ENCODE peak calls at places on chromosomes 16 and 17, in seven cellular contexts. One of them, this sample, is unnamed.

GRCh38 chr16:70665113-70665694 is 18.8 kb downstream of the IL34 start:
- DNase-seq in OCI-LY7: no peak
- DNase-seq in mammary epithelial cell: no peak
- DNase-seq in ovary: no peak
- DNase-seq in psoas muscle: no peak
- DNase-seq in IMR-90: no peak
- DNase-seq in mesendoderm: no peak
- DNase-seq in this sample: peak; percentile 51

GRCh38 chr17:73278049-73278464 is 16.4 kb upstream of the CPSF4L start:
- DNase-seq in OCI-LY7: no peak
- DNase-seq in psoas muscle: no peak
- DNase-seq in mammary epithelial cell: no peak
- DNase-seq in IMR-90: no peak
- DNase-seq in mesendoderm: no peak
- DNase-seq in ovary: no peak
- DNase-seq in this sample: no peak

GRCh38 chr16:67825119-67825518 is 17.0 kb upstream of the THAP11 start:
- DNase-seq in OCI-LY7: no peak
- DNase-seq in IMR-90: no peak
- DNase-seq in ovary: no peak
- DNase-seq in psoas muscle: no peak
- DNase-seq in mammary epithelial cell: no peak
- DNase-seq in mesendoderm: peak; percentile 21
- DNase-seq in this sample: no peak

GRCh38 chr17:36675786-36676185 is 74.4 kb downstream of the MRM1 start:
- DNase-seq in mammary epithelial cell: no peak
- DNase-seq in OCI-LY7: no peak
- DNase-seq in ovary: no peak
- DNase-seq in mesendoderm: no peak
- DNase-seq in IMR-90: no peak
- DNase-seq in psoas muscle: no peak
- DNase-seq in this sample: no peak

GRCh38 chr17:78341559-78342437 is 18.1 kb downstream of the SOCS3 start:
- DNase-seq in ovary: peak; percentile 79
- DNase-seq in IMR-90: peak; percentile 74
- DNase-seq in psoas muscle: peak; percentile 89
- DNase-seq in mammary epithelial cell: peak; percentile 65
- DNase-seq in mesendoderm: peak; percentile 87
- DNase-seq in OCI-LY7: no peak
- DNase-seq in this sample: peak; percentile 95

GRCh38 chr17:38896373-38896954 is 26.6 kb downstream of the LASP1 start:
- DNase-seq in mammary epithelial cell: no peak
- DNase-seq in ovary: no peak
- DNase-seq in IMR-90: peak; percentile 22
- DNase-seq in mesendoderm: peak; percentile 82
- DNase-seq in psoas muscle: no peak
- DNase-seq in OCI-LY7: no peak
- DNase-seq in this sample: no peak

GRCh38 chr17:81246343-81246670 is 7.2 kb downstream of the NDUFAF8 start:
- DNase-seq in OCI-LY7: no peak
- DNase-seq in mammary epithelial cell: no peak
- DNase-seq in ovary: no peak
- DNase-seq in mesendoderm: no peak
- DNase-seq in psoas muscle: peak; percentile 46
- DNase-seq in IMR-90: no peak
- DNase-seq in this sample: peak; percentile 44

GRCh38 chr16:83344014-83344413 is 463.8 kb upstream of the HSBP1 start:
- DNase-seq in OCI-LY7: no peak
- DNase-seq in mesendoderm: no peak
- DNase-seq in mammary epithelial cell: peak; percentile 40
- DNase-seq in psoas muscle: no peak
- DNase-seq in ovary: no peak
- DNase-seq in IMR-90: peak; percentile 89
- DNase-seq in this sample: no peak

GRCh38 chr17:21460358-21460757 is 84.2 kb downstream of the KCNJ12 start:
- DNase-seq in IMR-90: peak; percentile 17
- DNase-seq in mammary epithelial cell: no peak
- DNase-seq in psoas muscle: no peak
- DNase-seq in mesendoderm: no peak
- DNase-seq in OCI-LY7: no peak
- DNase-seq in ovary: no peak
- DNase-seq in this sample: no peak

DNA sequence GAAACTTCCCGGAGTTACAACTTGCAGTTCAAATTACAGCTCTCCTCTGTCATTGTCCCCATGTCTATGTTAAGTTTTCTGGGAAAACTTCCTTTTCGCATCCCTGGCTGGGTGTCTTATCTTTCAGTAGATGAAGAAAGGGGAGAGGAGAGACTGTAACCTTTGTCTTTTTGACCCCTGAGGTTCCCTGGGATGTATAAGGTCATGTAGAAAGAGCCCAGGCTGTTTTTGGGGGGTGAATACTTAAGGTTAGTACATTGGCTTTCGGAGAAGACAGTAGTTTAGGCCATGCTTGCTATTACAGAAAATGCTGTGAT is 31.1 kb downstream of the HS3ST3B1 start:
- DNase-seq in mammary epithelial cell: no peak
- DNase-seq in OCI-LY7: no peak
- DNase-seq in IMR-90: no peak
- DNase-seq in ovary: no peak
- DNase-seq in psoas muscle: no peak
- DNase-seq in mesendoderm: no peak
- DNase-seq in this sample: no peak
- H3K4me1 ChIP-seq in mammary epithelial cell: no peaks in the 10 kb centered on the region
- H3K4me1 ChIP-seq in OCI-LY7: peaks cover 7% of the 10 kb centered on the region
- H3K4me1 ChIP-seq in IMR-90: peaks cover 4% of the 10 kb centered on the region
- H3K4me1 ChIP-seq in ovary: peaks cover 4% of the 10 kb centered on the region
- H3K4me1 ChIP-seq in psoas muscle: no peaks in the 10 kb centered on the region
- H3K4me1 ChIP-seq in mesendoderm: peaks cover 14% of the 10 kb centered on the region
- H3K4me1 ChIP-seq in this sample: no peaks in the 10 kb centered on the region

GRCh38 chr16:11538880-11539279 is 47.8 kb downstream of the LITAF start:
- DNase-seq in OCI-LY7: no peak
- DNase-seq in psoas muscle: no peak
- DNase-seq in ovary: no peak
- DNase-seq in mammary epithelial cell: no peak
- DNase-seq in IMR-90: no peak
- DNase-seq in mesendoderm: no peak
- DNase-seq in this sample: no peak
- H3K36me3 ChIP-seq in OCI-LY7: no peaks in the 10 kb centered on the region
- H3K36me3 ChIP-seq in psoas muscle: no peaks in the 10 kb centered on the region
- H3K36me3 ChIP-seq in ovary: no peaks in the 10 kb centered on the region
- H3K36me3 ChIP-seq in mammary epithelial cell: no peaks in the 10 kb centered on the region
- H3K36me3 ChIP-seq in IMR-90: no peaks in the 10 kb centered on the region
- H3K36me3 ChIP-seq in mesendoderm: no peaks in the 10 kb centered on the region
- H3K36me3 ChIP-seq in this sample: no peaks in the 10 kb centered on the region

GRCh38 chr17:77331161-77331864 is 190.5 kb downstream of the SEC14L1 start:
- DNase-seq in ovary: peak; percentile 89
- DNase-seq in psoas muscle: peak; percentile 96
- DNase-seq in IMR-90: peak; percentile 87
- DNase-seq in mesendoderm: peak; percentile 87
- DNase-seq in OCI-LY7: peak; percentile 98
- DNase-seq in mammary epithelial cell: peak; percentile 74
- DNase-seq in this sample: peak; percentile 98
- H3K4me3 ChIP-seq in ovary: peak overlapping the region; percentile 14
- H3K4me3 ChIP-seq in psoas muscle: peak overlapping the region; percentile 39
- H3K4me3 ChIP-seq in IMR-90: no peak overlapping the region
- H3K4me3 ChIP-seq in mesendoderm: no peak overlapping the region
- H3K4me3 ChIP-seq in OCI-LY7: peak overlapping the region; percentile 62
- H3K4me3 ChIP-seq in mammary epithelial cell: no peak overlapping the region
- H3K4me3 ChIP-seq in this sample: no peak overlapping the region

DNA sequence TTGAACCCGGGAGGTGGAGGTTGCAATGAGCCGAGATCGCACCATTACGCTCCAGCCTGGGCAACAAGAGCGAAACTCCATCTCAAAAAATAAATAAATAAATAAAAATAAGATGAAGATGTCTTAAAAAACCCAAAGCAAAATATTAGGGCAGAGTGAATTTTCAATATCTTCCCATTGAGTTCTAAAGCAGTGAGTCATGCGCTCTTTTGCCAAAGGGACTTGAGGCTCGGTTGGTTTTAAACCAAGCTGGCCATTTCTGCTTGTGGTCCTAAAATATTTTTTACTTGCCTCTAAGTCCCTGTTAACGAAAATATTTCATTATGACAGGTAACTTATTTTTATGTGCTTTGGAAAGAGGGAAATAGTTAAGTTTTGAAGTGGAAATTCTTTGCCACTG is 4.7 kb downstream of the PAFAH1B1 start:
- DNase-seq in mammary epithelial cell: peak; percentile 33
- DNase-seq in ovary: no peak
- DNase-seq in OCI-LY7: no peak
- DNase-seq in mesendoderm: no peak
- DNase-seq in IMR-90: peak; percentile 70
- DNase-seq in psoas muscle: no peak
- DNase-seq in this sample: no peak
- H3K4me1 ChIP-seq in mammary epithelial cell: peaks cover 5% of the 10 kb centered on the region
- H3K4me1 ChIP-seq in ovary: peaks cover 4% of the 10 kb centered on the region
- H3K4me1 ChIP-seq in OCI-LY7: peaks cover 25% of the 10 kb centered on the region
- H3K4me1 ChIP-seq in mesendoderm: no peaks in the 10 kb centered on the region
- H3K4me1 ChIP-seq in IMR-90: peaks cover 4% of the 10 kb centered on the region
- H3K4me1 ChIP-seq in psoas muscle: peaks cover 65% of the 10 kb centered on the region
- H3K4me1 ChIP-seq in this sample: peaks cover 79% of the 10 kb centered on the region

DNA sequence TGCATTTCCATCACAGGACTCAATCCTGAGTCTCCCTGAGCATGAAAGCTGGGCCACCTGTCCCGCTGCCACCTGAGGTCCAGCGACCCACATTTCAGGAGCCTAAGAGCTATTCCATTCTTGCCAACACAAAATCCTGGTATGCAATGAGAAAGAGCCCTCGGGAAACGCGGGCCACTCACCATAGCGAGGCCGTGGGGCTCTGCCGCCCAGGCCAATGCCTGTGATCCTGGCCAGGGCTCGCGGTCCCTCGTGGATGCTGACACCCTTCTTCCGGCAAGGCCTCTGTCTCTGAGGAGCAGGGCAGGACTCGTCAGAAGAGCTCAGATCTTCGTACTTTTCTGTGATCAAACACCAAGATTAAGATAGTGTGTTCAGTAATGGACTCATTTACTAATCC is 11.6 kb downstream of the NUDT16L1 start:
- DNase-seq in OCI-LY7: no peak
- DNase-seq in mesendoderm: no peak
- DNase-seq in IMR-90: no peak
- DNase-seq in ovary: no peak
- DNase-seq in psoas muscle: peak; percentile 32
- DNase-seq in mammary epithelial cell: no peak
- DNase-seq in this sample: peak; percentile 54
- H3K36me3 ChIP-seq in OCI-LY7: peaks cover 39% of the 10 kb centered on the region
- H3K36me3 ChIP-seq in mesendoderm: peaks cover 6% of the 10 kb centered on the region
- H3K36me3 ChIP-seq in IMR-90: peaks cover 43% of the 10 kb centered on the region
- H3K36me3 ChIP-seq in ovary: no peaks in the 10 kb centered on the region
- H3K36me3 ChIP-seq in psoas muscle: peaks cover 7% of the 10 kb centered on the region
- H3K36me3 ChIP-seq in mammary epithelial cell: no peaks in the 10 kb centered on the region
- H3K36me3 ChIP-seq in this sample: peaks cover 73% of the 10 kb centered on the region

GRCh38 chr17:2856727-2857126 is 60.5 kb downstream of the RAP1GAP2 start:
- DNase-seq in psoas muscle: no peak
- DNase-seq in OCI-LY7: no peak
- DNase-seq in mesendoderm: no peak
- DNase-seq in mammary epithelial cell: no peak
- DNase-seq in IMR-90: no peak
- DNase-seq in ovary: no peak
- DNase-seq in this sample: no peak

GRCh38 chr17:2854662-2855061 is 58.4 kb downstream of the RAP1GAP2 start:
- DNase-seq in mesendoderm: no peak
- DNase-seq in OCI-LY7: peak; percentile 38
- DNase-seq in ovary: no peak
- DNase-seq in mammary epithelial cell: peak; percentile 11
- DNase-seq in psoas muscle: no peak
- DNase-seq in IMR-90: no peak
- DNase-seq in this sample: no peak

GRCh38 chr17:2853722-2854580 is 57.7 kb downstream of the RAP1GAP2 start:
- DNase-seq in IMR-90: no peak
- DNase-seq in mesendoderm: peak; percentile 62
- DNase-seq in psoas muscle: no peak
- DNase-seq in OCI-LY7: peak; percentile 62
- DNase-seq in ovary: no peak
- DNase-seq in mammary epithelial cell: peak; percentile 43
- DNase-seq in this sample: no peak

GRCh38 chr17:2853111-2853721 is 57.0 kb downstream of the RAP1GAP2 start:
- DNase-seq in ovary: peak; percentile 19
- DNase-seq in mesendoderm: peak; percentile 87
- DNase-seq in psoas muscle: peak; percentile 68
- DNase-seq in OCI-LY7: peak; percentile 35
- DNase-seq in mammary epithelial cell: peak; percentile 60
- DNase-seq in IMR-90: peak; percentile 49
- DNase-seq in this sample: peak; percentile 45

DNA sequence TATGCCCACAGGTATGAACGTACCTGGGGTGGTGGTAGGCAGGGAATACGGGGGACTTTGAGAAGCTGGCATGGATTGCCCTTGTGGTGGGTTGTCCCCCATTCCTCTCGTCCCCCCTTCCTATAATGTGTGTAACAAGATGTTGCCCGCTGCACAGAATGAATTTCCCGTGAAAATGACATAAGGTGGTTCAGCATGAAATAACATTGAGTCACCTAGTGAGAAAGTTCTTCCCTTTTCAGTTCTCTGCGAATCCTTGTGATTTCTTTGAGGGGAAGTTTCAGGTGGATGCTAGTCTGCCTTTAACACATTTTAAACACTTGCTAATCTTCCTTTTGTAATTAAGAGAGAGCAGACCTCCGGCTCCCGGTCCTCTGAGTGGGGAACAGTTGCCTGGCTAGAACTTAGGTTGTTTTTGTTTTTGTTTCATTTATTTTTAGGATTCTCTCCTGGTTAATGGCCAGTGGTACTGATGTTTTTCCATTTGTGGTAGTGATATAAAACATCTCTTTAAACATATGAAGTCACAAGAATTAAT is 58.9 kb downstream of the RAP1GAP2 start:
- DNase-seq in IMR-90: peak; percentile 34
- DNase-seq in OCI-LY7: no peak
- DNase-seq in psoas muscle: no peak
- DNase-seq in mammary epithelial cell: peak; percentile 45
- DNase-seq in ovary: no peak
- DNase-seq in mesendoderm: no peak
- DNase-seq in this sample: no peak
- H3K4me3 ChIP-seq in IMR-90: peak overlapping the region; percentile 89
- H3K4me3 ChIP-seq in OCI-LY7: peak overlapping the region; percentile 75
- H3K4me3 ChIP-seq in psoas muscle: peak overlapping the region; percentile 58
- H3K4me3 ChIP-seq in mammary epithelial cell: peak overlapping the region; percentile 83
- H3K4me3 ChIP-seq in ovary: no peak overlapping the region
- H3K4me3 ChIP-seq in mesendoderm: peak overlapping the region; percentile 93
- H3K4me3 ChIP-seq in this sample: peak overlapping the region; percentile 48

GRCh38 chr16:81778231-81778630 is 860 bp upstream of the PLCG2 start:
- DNase-seq in IMR-90: no peak
- DNase-seq in mesendoderm: no peak
- DNase-seq in ovary: no peak
- DNase-seq in mammary epithelial cell: no peak
- DNase-seq in psoas muscle: no peak
- DNase-seq in OCI-LY7: peak; percentile 60
- DNase-seq in this sample: no peak
- H3K4me1 ChIP-seq in IMR-90: no peaks in the 10 kb centered on the region
- H3K4me1 ChIP-seq in mesendoderm: no peaks in the 10 kb centered on the region
- H3K4me1 ChIP-seq in ovary: peaks cover 6% of the 10 kb centered on the region
- H3K4me1 ChIP-seq in mammary epithelial cell: peaks cover 6% of the 10 kb centered on the region
- H3K4me1 ChIP-seq in psoas muscle: no peaks in the 10 kb centered on the region
- H3K4me1 ChIP-seq in OCI-LY7: peaks cover 85% of the 10 kb centered on the region
- H3K4me1 ChIP-seq in this sample: peaks cover 22% of the 10 kb centered on the region

DNA sequence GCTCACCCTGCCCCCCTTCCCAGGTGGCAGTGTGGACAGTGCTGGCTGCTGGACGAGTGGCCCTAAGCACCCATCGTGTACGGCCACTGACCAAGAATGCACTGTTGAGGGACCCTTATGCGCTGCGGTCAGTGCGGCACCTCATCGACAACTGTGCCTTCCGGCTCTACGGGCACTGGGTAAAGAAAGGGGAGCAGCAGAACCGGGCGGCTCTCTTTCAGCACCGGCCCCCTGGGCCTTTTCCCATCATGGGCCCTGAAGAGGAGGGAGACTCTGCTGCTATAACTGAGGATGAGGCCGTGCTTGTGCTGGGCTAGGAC is 5.1 kb downstream of the CFAP119 start:
- DNase-seq in ovary: no peak
- DNase-seq in OCI-LY7: no peak
- DNase-seq in psoas muscle: no peak
- DNase-seq in mesendoderm: no peak
- DNase-seq in IMR-90: no peak
- DNase-seq in mammary epithelial cell: no peak
- DNase-seq in this sample: peak; percentile 41
- H3K36me3 ChIP-seq in ovary: no peaks in the 10 kb centered on the region
- H3K36me3 ChIP-seq in OCI-LY7: peaks cover 66% of the 10 kb centered on the region
- H3K36me3 ChIP-seq in psoas muscle: no peaks in the 10 kb centered on the region
- H3K36me3 ChIP-seq in mesendoderm: peaks cover 10% of the 10 kb centered on the region
- H3K36me3 ChIP-seq in IMR-90: peaks cover 33% of the 10 kb centered on the region
- H3K36me3 ChIP-seq in mammary epithelial cell: peaks cover 17% of the 10 kb centered on the region
- H3K36me3 ChIP-seq in this sample: no peaks in the 10 kb centered on the region

This sample was measured in left lung.